ENCODE peak calls at places on chromosome X, in four cellular contexts. Q is IMR-90, G is psoas muscle, C is breast epithelium. B is an unnamed sample.

GRCh38 chrX:38220936-38221386 is 290 bp upstream of the SRPX start:
- DNase-seq in Q (peak), G (peak), C (no peak), B (no peak)

GRCh38 chrX:143634701-143635442 is 1.0 kb downstream of the SLITRK4 start:
- DNase-seq in Q (no peak), G (no peak), C (no peak), B (no peak)

GRCh38 chrX:19698125-19698524 is 182.8 kb upstream of the MAP3K15 start:
- DNase-seq in Q (peak), G (no peak), C (peak), B (no peak)

GRCh38 chrX:18652636-18653035 is 19.3 kb downstream of the RS1 start:
- DNase-seq in Q (no peak), G (no peak), C (no peak), B (no peak)

GRCh38 chrX:19931146-19931545 is 43.7 kb upstream of the SH3KBP1 start:
- DNase-seq in Q (no peak), G (no peak), C (no peak), B (no peak)

GRCh38 chrX:69317721-69318120 is 152.5 kb upstream of the PJA1 start:
- DNase-seq in Q (no peak), G (no peak), C (no peak), B (no peak)

GRCh38 chrX:25015486-25016360 is at the start of gene ARX:
- DNase-seq in Q (peak), G (peak), C (no peak), B (no peak)

GRCh38 chrX:69140837-69141236 is 24.4 kb downstream of the PJA1 start:
- DNase-seq in Q (no peak), G (no peak), C (no peak), B (no peak)

GRCh38 chrX:129908636-129909035 is 2.7 kb downstream of the UTP14A start:
- DNase-seq in Q (no peak), G (no peak), C (no peak), B (no peak)

GRCh38 chrX:85052636-85053343 is 49.1 kb downstream of the APOOL start:
- DNase-seq in Q (peak), G (no peak), C (no peak), B (no peak)

GRCh38 chrX:151081016-151081415 is 95.4 kb upstream of the GPR50 start:
- DNase-seq in Q (no peak), G (no peak), C (no peak), B (no peak)

GRCh38 chrX:65406532-65406931 is 128.1 kb downstream of the LAS1L start:
- DNase-seq in Q (no peak), G (no peak), C (no peak), B (no peak)

GRCh38 chrX:130058667-130059066 is 51.6 kb downstream of the ELF4 start:
- DNase-seq in Q (no peak), G (no peak), C (no peak), B (no peak)

GRCh38 chrX:122625821-122626220 is 558.3 kb upstream of the GRIA3 start:
- DNase-seq in Q (peak), G (no peak), C (no peak), B (no peak)

GRCh38 chrX:72270316-72270866 is 6.7 kb downstream of the RPS4X start:
- DNase-seq in Q (no peak), G (no peak), C (no peak), B (no peak)

GRCh38 chrX:13721371-13721770 is 13.0 kb downstream of the TRAPPC2 start:
- DNase-seq in Q (peak), G (no peak), C (no peak), B (no peak)

GRCh38 chrX:110219920-110220319 is 98.0 kb downstream of the AMMECR1 start:
- DNase-seq in Q (peak), G (no peak), C (no peak), B (no peak)

GRCh38 chrX:41596586-41596985 is 92.2 kb upstream of the GPR34 start:
- DNase-seq in Q (peak), G (no peak), C (no peak), B (no peak)

GRCh38 chrX:134406230-134406794 is 53.7 kb upstream of the HPRT1 start:
- DNase-seq in Q (no peak), G (no peak), C (no peak), B (no peak)

GRCh38 chrX:53085661-53086229 is 3.6 kb downstream of the TSPYL2 start:
- DNase-seq in Q (no peak), G (no peak), C (no peak), B (no peak)

GRCh38 chrX:23773601-23774175 is 9.3 kb upstream of the SAT1 start:
- DNase-seq in Q (no peak), G (no peak), C (no peak), B (no peak)

GRCh38 chrX:53288173-53288572 is 6.8 kb upstream of the IQSEC2 start:
- DNase-seq in Q (no peak), G (peak), C (no peak), B (no peak)

GRCh38 chrX:150616863-150617198 is 48.4 kb downstream of the MTM1 start:
- DNase-seq in Q (peak), G (no peak), C (no peak), B (no peak)

GRCh38 chrX:20620301-20620700 is 353.6 kb upstream of the RPS6KA3 start:
- DNase-seq in Q (no peak), G (no peak), C (no peak), B (no peak)

GRCh38 chrX:38206036-38206435 is 14.6 kb downstream of the SRPX start:
- DNase-seq in Q (peak), G (no peak), C (no peak), B (no peak)

GRCh38 chrX:129239371-129239770 is 283.9 kb downstream of the SMARCA1 start:
- DNase-seq in Q (peak), G (no peak), C (no peak), B (no peak)

GRCh38 chrX:57285001-57285400 is 1.5 kb upstream of the FAAH2 start:
- DNase-seq in Q (no peak), G (no peak), C (no peak), B (no peak)

GRCh38 chrX:132837126-132837525 is 121.3 kb downstream of the HS6ST2 start:
- DNase-seq in Q (no peak), G (no peak), C (no peak), B (no peak)

GRCh38 chrX:3461824-3462508 is 115.5 kb upstream of the MXRA5 start:
- DNase-seq in Q (no peak), G (no peak), C (no peak), B (no peak)

GRCh38 chrX:41082783-41083182 is 2.5 kb upstream of the USP9X start:
- DNase-seq in Q (no peak), G (no peak), C (no peak), B (no peak)

GRCh38 chrX:69195197-69195596 is 29.9 kb upstream of the PJA1 start:
- DNase-seq in Q (no peak), G (no peak), C (no peak), B (no peak)

GRCh38 chrX:39619182-39620009 is 478.4 kb downstream of the BCOR start:
- DNase-seq in Q (no peak), G (no peak), C (no peak), B (no peak)

GRCh38 chrX:103817502-103817901 is 14.6 kb downstream of the RAB9B start:
- DNase-seq in Q (peak), G (no peak), C (no peak), B (no peak)

GRCh38 chrX:129496625-129497024 is 26.7 kb downstream of the SMARCA1 start:
- DNase-seq in Q (peak), G (no peak), C (no peak), B (no peak)

GRCh38 chrX:51804741-51805140 is 61.5 kb downstream of the GSPT2 start:
- DNase-seq in Q (no peak), G (no peak), C (no peak), B (no peak)
- TF ChIP-seq CTCF in Q (no peak), G (peak), C (no peak), B (no peak)

GRCh38 chrX:42952621-42953020 is 174.7 kb upstream of the PPP1R2C start:
- DNase-seq in Q (no peak), G (no peak), C (no peak), B (no peak)
- TF ChIP-seq CTCF in Q (no peak), G (no peak), C (no peak), B (no peak)

DNA sequence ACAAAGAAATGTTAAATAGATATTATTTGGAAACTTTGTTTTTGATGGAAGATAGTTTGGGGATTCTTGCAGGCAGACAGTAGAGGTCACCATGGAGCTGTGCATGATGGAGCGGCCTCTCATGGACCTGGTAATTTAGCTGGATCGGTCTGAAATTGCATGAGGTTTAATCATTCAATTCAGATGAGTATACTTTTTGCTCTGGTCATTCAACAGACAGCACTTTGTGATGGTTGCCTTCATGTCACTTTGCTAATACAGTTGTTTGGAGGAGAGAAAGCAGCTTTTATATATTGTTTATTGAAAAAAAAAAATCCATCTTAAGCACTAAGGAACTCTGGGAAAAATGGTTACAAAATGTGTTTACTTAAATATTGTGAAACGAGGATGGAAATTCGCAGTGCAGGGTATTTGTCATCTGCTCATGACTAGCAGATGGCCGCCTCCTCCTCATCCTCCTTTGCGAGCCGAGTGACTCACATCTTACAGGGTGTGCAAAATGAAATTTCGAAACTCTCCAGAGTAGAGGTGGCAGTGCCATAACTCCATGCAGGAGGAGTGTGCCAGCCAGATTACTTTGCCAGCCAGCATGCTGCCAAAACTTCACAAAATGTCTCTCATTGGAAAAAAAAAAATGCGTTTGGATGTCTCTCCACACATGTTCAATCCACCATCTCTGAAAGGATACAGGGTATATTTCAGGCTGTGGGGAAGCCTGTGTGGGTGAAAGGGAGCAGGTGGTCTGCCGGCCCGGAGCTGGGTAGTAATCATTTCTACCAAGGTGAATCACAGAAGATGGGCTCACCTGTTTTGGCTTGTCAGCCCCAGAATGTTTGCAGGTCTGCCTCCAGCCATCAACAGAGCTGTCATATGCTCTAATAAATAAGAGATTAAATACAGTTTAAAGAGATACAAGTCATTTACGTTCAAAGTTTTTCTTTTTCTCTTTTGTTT is 314.9 kb upstream of the DIPK2B start:
- DNase-seq in Q (peak), G (peak), C (peak), B (no peak)
- TF ChIP-seq CTCF in Q (peak), G (peak), C (peak), B (peak)

GRCh38 chrX:121256653-121257052 is 209.2 kb downstream of the GLUD2 start:
- DNase-seq in Q (no peak), G (no peak), C (no peak), B (no peak)

GRCh38 chrX:121258545-121258944 is 211.1 kb downstream of the GLUD2 start:
- DNase-seq in Q (no peak), G (no peak), C (no peak), B (no peak)

GRCh38 chrX:121259170-121259569 is 211.8 kb downstream of the GLUD2 start:
- DNase-seq in Q (no peak), G (no peak), C (no peak), B (no peak)

GRCh38 chrX:121254336-121254735 is 206.9 kb downstream of the GLUD2 start:
- DNase-seq in Q (no peak), G (no peak), C (no peak), B (no peak)
- TF ChIP-seq CTCF in Q (no peak), G (no peak), C (no peak), B (peak)

DNA sequence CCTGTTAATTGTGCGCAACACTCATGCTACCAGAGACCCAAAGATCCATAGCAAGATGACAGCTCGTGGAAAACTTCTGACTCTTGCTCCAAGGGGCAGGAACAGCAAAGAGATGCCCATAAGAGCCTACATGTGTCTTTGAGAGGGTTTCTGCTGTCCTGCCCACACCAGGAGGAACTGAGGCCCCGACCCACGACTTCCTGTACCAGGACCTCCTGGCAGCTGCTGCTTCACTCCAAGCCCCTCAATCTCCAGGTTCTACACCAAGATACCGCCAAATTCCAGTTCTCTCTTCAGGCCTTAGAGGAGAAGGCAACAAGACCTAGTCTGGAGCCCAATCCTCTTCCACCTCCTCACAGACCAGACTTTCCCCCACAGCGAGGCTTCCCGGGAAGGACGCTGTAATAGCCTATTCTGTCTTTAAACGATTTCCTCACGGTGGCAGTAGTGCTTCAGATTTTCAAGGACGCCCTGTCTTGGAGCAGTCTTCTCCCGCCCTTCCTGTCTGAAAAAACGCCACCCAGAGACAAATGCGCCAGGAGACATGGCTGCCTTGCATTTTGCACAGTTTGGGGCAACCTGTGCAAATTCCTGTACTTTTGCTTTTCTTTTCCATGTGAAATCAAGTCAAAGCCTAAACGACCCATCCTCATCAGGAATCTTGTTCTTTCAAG is 230.2 kb upstream of the STK26 start:
- DNase-seq in Q (peak), G (peak), C (peak), B (no peak)
- TF ChIP-seq CTCF in Q (peak), G (peak), C (no peak), B (no peak)

B was measured in D721Med.